ENCODE peak calls at places on chromosomes 12 and 14, in seven cellular contexts. K is HCT116, N is upper lobe of left lung, H is heart right ventricle, L is ovary, T is right lobe of liver, M is fibroblast of mammary gland. F is an unnamed sample.

GRCh38 chr14:93788557-93789365 is 476 bp upstream of the PRIMA1 start:
- DNase-seq in K (no peak), N (peak), H (peak), L (peak), T (no peak), M (peak), F (no peak)

GRCh38 chr12:132357623-132358186 is 28.3 kb upstream of the GALNT9 start:
- DNase-seq in K (no peak), N (peak), H (no peak), L (no peak), T (peak), M (no peak), F (no peak)

GRCh38 chr12:168201-168600 is 45.8 kb downstream of the SLC6A12 start:
- DNase-seq in K (no peak), N (no peak), H (no peak), L (no peak), T (no peak), M (no peak), F (no peak)

GRCh38 chr14:96136361-96136760 is 68.3 kb upstream of the BDKRB2 start:
- DNase-seq in K (no peak), N (no peak), H (no peak), L (no peak), T (no peak), M (peak), F (peak)

GRCh38 chr12:26845057-26845666 is 12.2 kb upstream of the ITPR2 start:
- DNase-seq in K (peak), N (no peak), H (peak), L (peak), T (peak), M (peak), F (peak)

GRCh38 chr14:98243332-98243731 is 1028.7 kb downstream of the BCL11B start:
- DNase-seq in K (no peak), N (no peak), H (no peak), L (no peak), T (no peak), M (no peak), F (no peak)

GRCh38 chr12:105977256-105978051 is 161.3 kb downstream of the NUAK1 start:
- DNase-seq in K (no peak), N (no peak), H (no peak), L (no peak), T (no peak), M (peak), F (peak)

GRCh38 chr14:88323086-88323519 is at the start of gene KCNK10:
- DNase-seq in K (no peak), N (no peak), H (no peak), L (no peak), T (no peak), M (no peak), F (no peak)

GRCh38 chr12:92593734-92594402 is 108.9 kb upstream of the PLEKHG7 start:
- DNase-seq in K (no peak), N (peak), H (no peak), L (no peak), T (peak), M (peak), F (peak)

GRCh38 chr12:12741705-12742104 is 24.5 kb downstream of the CDKN1B start:
- DNase-seq in K (no peak), N (no peak), H (no peak), L (no peak), T (no peak), M (no peak), F (peak)

GRCh38 chr12:67968725-67969124 is 20.5 kb upstream of the IFNG-AS1 start:
- DNase-seq in K (no peak), N (no peak), H (no peak), L (no peak), T (no peak), M (no peak), F (no peak)

GRCh38 chr12:59780605-59781135 is 184.8 kb downstream of the SLC16A7 start:
- DNase-seq in K (peak), N (no peak), H (no peak), L (no peak), T (no peak), M (peak), F (peak)

GRCh38 chr12:5217936-5218335 is 174.3 kb downstream of the KCNA5 start:
- DNase-seq in K (no peak), N (no peak), H (no peak), L (no peak), T (no peak), M (no peak), F (no peak)

GRCh38 chr12:14563051-14563450 is 4.6 kb downstream of the PLBD1 start:
- DNase-seq in K (no peak), N (no peak), H (no peak), L (no peak), T (no peak), M (no peak), F (no peak)

GRCh38 chr14:91869556-91869955 is 2.2 kb upstream of the TC2N start:
- DNase-seq in K (no peak), N (no peak), H (no peak), L (no peak), T (no peak), M (no peak), F (no peak)

GRCh38 chr12:53749986-53750811 is 1.6 kb downstream of the CISTR start:
- DNase-seq in K (no peak), N (no peak), H (no peak), L (no peak), T (no peak), M (no peak), F (no peak)
- H3K4me3 ChIP-seq in K (no peak), N (peak), H (no peak), L (no peak), T (no peak), M (no peak), F (no peak)

DNA sequence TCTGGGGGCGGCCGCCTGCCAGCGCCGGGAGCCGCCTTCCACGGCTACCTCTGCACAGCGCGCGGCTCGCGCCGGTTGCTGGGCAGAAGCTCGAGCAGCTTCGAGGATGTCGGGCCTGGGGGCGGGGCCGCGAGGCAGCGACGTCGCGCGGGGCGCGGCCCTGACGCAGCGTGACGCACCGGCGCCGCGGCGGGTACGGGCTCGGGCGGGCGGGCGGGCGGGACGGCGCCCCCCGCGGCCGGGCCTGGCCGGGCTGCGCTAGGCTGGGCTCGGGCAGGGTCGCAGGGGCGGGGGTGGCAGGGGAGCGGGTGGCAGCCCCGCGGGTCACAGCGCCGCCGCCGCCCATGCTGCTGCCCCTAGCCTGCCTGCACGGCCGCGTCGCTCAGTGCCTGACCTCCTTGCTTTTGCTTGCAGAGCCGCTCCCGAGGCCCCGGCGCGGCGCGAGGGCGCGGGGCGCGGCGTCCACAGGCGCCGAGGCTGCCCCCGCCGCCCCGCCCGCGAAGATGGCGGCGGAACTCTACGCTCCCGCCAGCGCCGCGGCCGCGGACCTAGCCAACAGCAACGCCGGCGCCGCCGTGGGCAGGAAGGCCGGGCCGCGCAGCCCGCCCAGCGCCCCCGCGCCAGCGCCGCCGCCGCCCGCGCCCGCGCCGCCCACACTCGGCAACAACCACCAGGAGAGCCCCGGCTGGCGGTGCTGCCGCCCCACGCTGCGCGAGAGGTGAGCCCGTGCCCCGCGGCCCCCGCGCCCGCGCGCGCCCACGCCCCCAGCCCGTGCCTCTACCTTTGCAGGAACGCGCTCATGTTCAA is at the start of gene BTBD6:
- DNase-seq in K (peak), N (peak), H (peak), L (peak), T (peak), M (peak), F (peak)
- TF ChIP-seq CTCF in K (no peak), N (peak), H (peak), L (peak), T (no peak), M (no peak), F (no peak)

GRCh38 chr14:64702493-64703392 is 1.5 kb upstream of the PLEKHG3 start:
- DNase-seq in K (no peak), N (peak), H (peak), L (no peak), T (no peak), M (no peak), F (no peak)
- H3K4me3 ChIP-seq in K (peak), N (peak), H (no peak), L (no peak), T (no peak), M (no peak), F (no peak)

GRCh38 chr14:24093901-24094838 is at the start of gene PCK2:
- DNase-seq in K (peak), N (peak), H (peak), L (peak), T (peak), M (peak), F (peak)
- TF ChIP-seq CTCF in K (no peak), N (peak), H (peak), L (no peak), T (no peak), M (peak), F (no peak)

DNA sequence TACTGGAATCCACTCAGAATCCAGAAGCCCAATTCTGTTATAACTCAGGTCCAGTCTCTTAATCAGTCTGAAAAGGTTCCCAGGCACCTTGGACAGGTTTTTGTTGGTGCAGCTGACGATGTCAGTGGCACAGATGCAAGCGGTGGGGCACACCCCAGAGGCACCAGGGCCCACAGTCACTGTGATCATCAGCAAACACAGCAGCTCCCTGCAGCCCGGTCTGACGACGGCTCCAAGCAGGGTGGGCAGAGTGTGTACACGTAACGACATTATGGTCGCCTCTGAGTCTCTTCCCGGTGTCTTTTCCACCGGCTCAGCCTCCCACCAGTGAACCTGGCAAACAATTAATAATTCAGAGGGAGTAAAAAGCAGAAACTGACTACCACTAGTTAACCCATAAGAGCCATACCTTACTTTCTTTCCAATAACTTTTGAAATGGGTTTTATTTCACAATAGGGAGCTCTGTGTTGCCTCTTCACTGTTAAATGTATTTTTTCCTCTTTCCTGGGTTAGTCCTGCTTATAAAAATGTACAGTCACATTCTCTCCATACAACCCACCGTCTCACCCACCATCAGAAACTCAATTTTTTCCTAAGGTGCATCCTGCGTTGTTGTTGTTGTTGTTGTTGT is 572 bp upstream of the PCED1B start:
- DNase-seq in K (no peak), N (peak), H (peak), L (peak), T (peak), M (no peak), F (no peak)
- H3K4me3 ChIP-seq in K (peak), N (peak), H (peak), L (peak), T (peak), M (peak), F (peak)

GRCh38 chr12:24222968-24223367 is 273.5 kb upstream of the SOX5 start:
- DNase-seq in K (no peak), N (no peak), H (no peak), L (no peak), T (no peak), M (peak), F (peak)
- TF ChIP-seq CTCF in K (no peak), N (no peak), H (no peak), L (no peak), T (no peak), M (no peak), F (no peak)

DNA sequence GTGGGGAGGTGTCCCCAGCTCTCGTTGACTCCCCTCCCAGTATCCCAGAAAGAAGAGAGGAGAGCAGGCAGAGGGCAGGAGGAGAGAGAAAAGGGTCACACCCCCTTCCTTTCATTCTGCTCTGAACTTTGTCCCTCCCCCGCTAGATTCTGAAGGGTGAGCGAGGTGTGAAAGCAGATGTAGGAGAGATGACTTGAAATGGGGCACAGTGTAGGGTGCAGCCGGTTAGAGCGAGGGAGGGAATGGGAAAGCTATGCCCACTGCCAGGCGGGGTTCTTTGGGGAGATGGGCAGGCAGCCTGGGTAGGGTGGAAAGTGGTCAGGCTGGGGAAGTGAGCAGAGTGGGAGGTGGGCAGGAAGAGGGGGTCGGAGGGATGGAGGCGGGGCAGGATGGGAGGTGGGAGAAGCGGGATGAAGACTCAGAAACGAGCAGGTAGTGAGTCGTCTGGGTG is 11.6 kb upstream of the CALCOCO1 start:
- DNase-seq in K (no peak), N (no peak), H (no peak), L (no peak), T (no peak), M (no peak), F (no peak)
- H3K4me3 ChIP-seq in K (peak), N (peak), H (no peak), L (no peak), T (no peak), M (no peak), F (no peak)

GRCh38 chr14:69152944-69153847 is at the start of gene DCAF5:
- DNase-seq in K (peak), N (peak), H (peak), L (peak), T (peak), M (peak), F (peak)

GRCh38 chr14:69152181-69152943 is 557 bp downstream of the DCAF5 start:
- DNase-seq in K (no peak), N (peak), H (peak), L (no peak), T (no peak), M (peak), F (peak)

GRCh38 chr14:69153848-69154208 is 909 bp upstream of the DCAF5 start:
- DNase-seq in K (no peak), N (no peak), H (no peak), L (peak), T (no peak), M (peak), F (peak)

GRCh38 chr14:69156224-69156623 is 3.3 kb upstream of the DCAF5 start:
- DNase-seq in K (no peak), N (no peak), H (no peak), L (no peak), T (no peak), M (no peak), F (no peak)

GRCh38 chr14:69154779-69155178 is 1.9 kb upstream of the DCAF5 start:
- DNase-seq in K (no peak), N (no peak), H (no peak), L (no peak), T (no peak), M (no peak), F (peak)
- TF ChIP-seq CTCF in K (peak), N (no peak), H (peak), L (no peak), T (no peak), M (no peak), F (no peak)

GRCh38 chr14:22583994-22584393 is 5.0 kb downstream of the DAD1 start:
- DNase-seq in K (no peak), N (no peak), H (no peak), L (no peak), T (no peak), M (no peak), F (no peak)

GRCh38 chr14:22580604-22581003 is 8.4 kb downstream of the DAD1 start:
- DNase-seq in K (no peak), N (no peak), H (no peak), L (no peak), T (no peak), M (no peak), F (no peak)

GRCh38 chr14:22579218-22579617 is 9.8 kb downstream of the DAD1 start:
- DNase-seq in K (no peak), N (no peak), H (no peak), L (no peak), T (no peak), M (peak), F (no peak)

GRCh38 chr14:22577334-22577908 is 11.6 kb downstream of the DAD1 start:
- DNase-seq in K (no peak), N (no peak), H (no peak), L (no peak), T (no peak), M (no peak), F (no peak)

DNA sequence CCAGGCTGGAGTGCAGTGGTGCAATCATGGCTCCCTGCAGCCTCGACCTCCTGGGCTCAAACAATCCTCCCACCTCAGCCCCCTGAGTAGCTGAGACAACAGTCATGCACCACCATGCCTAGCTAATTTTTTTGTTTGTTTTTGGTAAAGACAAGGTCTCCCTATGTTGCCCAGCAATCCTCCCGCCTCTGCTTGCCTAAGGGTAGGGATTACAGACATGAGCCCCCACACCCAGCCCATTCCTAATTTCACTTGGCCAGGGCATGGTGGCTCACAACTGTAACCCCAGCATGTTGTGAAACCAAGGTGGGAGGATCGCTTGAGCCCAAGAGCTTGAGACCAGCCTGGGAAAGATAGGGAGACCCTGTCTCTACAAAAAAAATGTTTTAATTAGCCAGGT is 9.1 kb downstream of the DAD1 start:
- DNase-seq in K (no peak), N (no peak), H (no peak), L (no peak), T (no peak), M (no peak), F (no peak)
- H3K4me3 ChIP-seq in K (no peak), N (no peak), H (no peak), L (no peak), T (no peak), M (no peak), F (no peak)

F was measured in fibroblast of the aortic adventitia.